ENCODE peak calls at places on chromosomes 13 and 19, in four cellular contexts. L is thoracic aorta, H is OCI-LY7, N is astrocyte. E is an unnamed sample. For H3K4me1, the result is how much of the 10 kb centered on the place peaks cover.

GRCh38 chr13:48866204-48866603 is 109.5 kb upstream of the FNDC3A start:
- DNase-seq in N (no peak), H (no peak), L (no peak), E (no peak)

GRCh38 chr19:58325623-58326022 is 1.2 kb upstream of the ZSCAN22 start:
- DNase-seq in N (peak), H (no peak), L (no peak), E (no peak)

GRCh38 chr13:48233886-48234488 is 981 bp downstream of the ITM2B start:
- DNase-seq in N (peak), H (no peak), L (no peak), E (no peak)

GRCh38 chr19:1847684-1848398 is 442 bp downstream of the REXO1 start:
- DNase-seq in L (no peak), H (peak), N (no peak), E (no peak)

GRCh38 chr13:51453959-51454703 is 1.3 kb upstream of the INTS6 start:
- DNase-seq in H (peak), L (no peak), N (no peak), E (no peak)

GRCh38 chr19:17109962-17110598 is 34.5 kb downstream of the MYO9B start:
- DNase-seq in N (no peak), H (no peak), L (no peak), E (no peak)

GRCh38 chr19:13937479-13938360 is 497 bp downstream of the PODNL1 start:
- DNase-seq in H (no peak), L (no peak), N (peak), E (no peak)

GRCh38 chr19:1839658-1840540 is 8.4 kb downstream of the REXO1 start:
- DNase-seq in N (no peak), H (no peak), L (no peak), E (no peak)

GRCh38 chr19:48487944-48488343 is 18.8 kb downstream of the CYTH2 start:
- DNase-seq in N (peak), H (no peak), L (peak), E (no peak)

GRCh38 chr13:80430561-80430960 is 89.6 kb upstream of the SPRY2 start:
- DNase-seq in L (no peak), N (no peak), H (no peak), E (no peak)

GRCh38 chr13:23867027-23867491 is 22.1 kb downstream of the MIPEP start:
- DNase-seq in H (no peak), N (peak), L (no peak), E (no peak)

GRCh38 chr19:18208098-18208951 is 4.5 kb upstream of the RAB3A start:
- DNase-seq in N (peak), H (peak), L (no peak), E (no peak)

GRCh38 chr13:56317839-56318238 is 822.9 kb upstream of the PRR20A start:
- DNase-seq in L (no peak), N (no peak), H (no peak), E (no peak)

GRCh38 chr19:27746691-27747380 is 1466.1 kb downstream of the UQCRFS1 start:
- DNase-seq in H (no peak), L (no peak), N (peak), E (peak)

GRCh38 chr19:5985098-5985783 is 7.3 kb upstream of the RANBP3 start:
- DNase-seq in L (no peak), N (peak), H (no peak), E (no peak)

GRCh38 chr19:6685962-6686627 is 16.1 kb upstream of the TNFSF14 start:
- DNase-seq in N (no peak), H (no peak), L (no peak), E (no peak)

GRCh38 chr13:102654786-102655185 is 40.1 kb downstream of the METTL21C start:
- DNase-seq in H (no peak), N (no peak), L (no peak), E (no peak)

GRCh38 chr13:76968041-76968440 is 19.7 kb downstream of the ACOD1 start:
- DNase-seq in H (no peak), N (no peak), L (no peak), E (no peak)

GRCh38 chr13:32443111-32443510 is 15.2 kb upstream of the N4BP2L1 start:
- DNase-seq in N (no peak), H (peak), L (no peak), E (no peak)

GRCh38 chr19:29479941-29480340 is 45.9 kb upstream of the VSTM2B start:
- DNase-seq in L (no peak), N (no peak), H (no peak), E (peak)

GRCh38 chr13:51032831-51033230 is 78.2 kb downstream of the C13orf42 start:
- DNase-seq in L (no peak), H (no peak), N (no peak), E (no peak)

GRCh38 chr19:30117636-30118145 is 175.7 kb downstream of the URI1 start:
- DNase-seq in N (no peak), H (no peak), L (no peak), E (no peak)

GRCh38 chr13:31947506-31947905 is 84.1 kb upstream of the FRY start:
- DNase-seq in H (no peak), N (no peak), L (no peak), E (no peak)

GRCh38 chr13:72782717-72783116 is 784 bp downstream of the PIBF1 start:
- DNase-seq in H (peak), L (no peak), N (peak), E (no peak)

GRCh38 chr19:13013649-13014048 is 18.4 kb downstream of the NFIX start:
- DNase-seq in N (no peak), H (no peak), L (no peak), E (no peak)

GRCh38 chr13:75717525-75717924 is 81.4 kb downstream of the LMO7 start:
- DNase-seq in L (no peak), N (no peak), H (no peak), E (no peak)

GRCh38 chr13:32391101-32391620 is 36.8 kb downstream of the N4BP2L1 start:
- DNase-seq in N (no peak), L (no peak), H (no peak), E (no peak)

GRCh38 chr19:1813197-1813836 is 1.2 kb upstream of the ATP8B3 start:
- DNase-seq in N (no peak), H (no peak), L (no peak), E (no peak)

GRCh38 chr19:43799502-43800142 is 2.6 kb downstream of the LYPD5 start:
- DNase-seq in N (no peak), H (no peak), L (no peak), E (no peak)

GRCh38 chr19:7953060-7953459 is 9.6 kb upstream of the TIMM44 start:
- DNase-seq in N (peak), L (no peak), H (no peak), E (no peak)

DNA sequence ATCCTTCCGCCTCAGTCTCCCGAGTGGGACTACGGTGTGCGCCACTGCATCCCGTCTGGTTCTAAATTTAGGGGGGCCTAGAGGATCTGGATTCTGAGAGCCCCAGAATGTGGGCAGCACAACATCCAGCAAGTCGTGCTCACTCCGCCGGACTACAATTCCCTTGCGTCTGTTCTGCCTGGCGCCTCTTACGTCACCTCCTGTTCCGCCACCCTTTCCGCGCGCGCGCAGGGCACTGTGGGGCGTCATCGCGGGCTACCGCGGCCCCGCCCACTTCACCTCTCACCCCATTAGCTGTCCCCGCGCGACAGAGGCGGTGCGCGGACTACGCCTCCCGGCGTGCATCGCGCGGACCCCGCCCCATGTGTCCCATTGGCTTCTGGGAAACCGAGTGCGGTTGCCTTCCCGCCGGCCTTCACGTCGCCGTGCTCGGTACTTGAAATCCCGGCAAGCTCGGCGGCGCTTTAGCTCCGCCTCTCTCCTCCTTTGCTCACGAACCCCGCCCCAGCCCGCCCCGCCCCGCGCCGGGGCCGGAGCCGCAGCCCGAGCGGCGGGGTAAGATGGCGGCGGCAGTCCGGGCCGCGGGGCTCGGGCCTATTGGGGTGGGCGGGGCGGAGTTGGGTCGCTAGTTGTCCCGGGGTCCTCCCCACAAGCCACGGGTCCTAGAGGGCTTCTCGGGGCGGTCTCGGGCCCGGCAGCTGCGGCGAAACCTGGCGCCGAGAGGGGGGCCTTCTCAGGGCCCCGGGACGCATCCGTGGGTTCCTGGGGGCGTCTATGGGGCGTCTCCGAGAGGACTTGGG is at the start of gene SCAF1:
- DNase-seq in L (peak), N (peak), H (peak), E (peak)
- H3K4me1 ChIP-seq in L (under half), N (under half), H (under half), E (half or more)

DNA sequence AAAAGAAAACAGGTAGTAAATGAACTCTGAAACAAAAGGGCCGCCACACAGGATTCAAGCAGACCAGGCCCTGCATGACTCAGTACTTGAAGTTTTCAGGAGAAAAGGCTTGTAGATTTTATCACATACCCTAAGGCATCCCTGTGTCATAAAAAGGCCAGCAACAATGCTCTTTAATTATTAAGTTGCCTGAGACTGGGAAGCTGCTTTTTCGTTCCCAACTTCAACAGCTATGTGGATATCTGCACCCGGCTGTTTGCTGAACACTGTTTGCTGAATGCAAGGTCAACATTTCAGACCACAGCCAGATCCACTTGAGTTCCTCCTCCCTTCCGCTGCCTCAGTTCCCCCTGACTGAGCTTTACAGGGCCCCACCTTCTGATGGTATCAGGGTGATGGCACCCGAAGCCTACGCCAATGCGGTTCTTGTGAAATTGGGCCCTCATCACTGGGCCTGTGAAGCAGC is 6.1 kb upstream of the ECH1 start:
- DNase-seq in L (no peak), H (no peak), N (no peak), E (no peak)
- H3K4me1 ChIP-seq in L (under half), H (under half), N (under half), E (half or more)

DNA sequence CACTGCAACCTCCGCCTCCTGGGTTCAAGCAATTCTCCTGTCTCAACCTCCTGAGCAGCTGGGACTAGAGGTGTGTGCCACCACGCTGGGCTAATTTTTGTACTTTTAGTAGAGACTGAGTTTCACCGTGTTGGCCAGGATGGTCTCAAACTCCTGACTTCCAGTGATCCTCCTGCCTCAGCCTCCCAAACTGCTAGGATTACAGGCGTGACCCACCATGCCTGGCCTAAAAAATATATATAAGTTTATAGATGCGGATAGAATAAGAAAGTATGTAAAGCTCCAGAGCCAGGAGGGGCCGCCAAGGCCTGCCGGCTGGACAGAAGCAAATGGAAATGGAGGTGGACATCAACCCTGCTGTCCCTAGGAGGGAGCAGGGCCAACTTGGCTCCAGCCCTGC is 66.0 kb downstream of the COL4A1 start:
- DNase-seq in L (no peak), H (no peak), N (no peak), E (no peak)
- H3K4me1 ChIP-seq in L (under half), H (under half), N (under half), E (half or more)

GRCh38 chr13:97228850-97229521 is 6.9 kb downstream of the MBNL2 start:
- DNase-seq in L (no peak), H (no peak), N (peak), E (no peak)
- H3K4me1 ChIP-seq in L (under half), H (under half), N (under half), E (half or more)

GRCh38 chr19:15292847-15293582 is 39.3 kb downstream of the BRD4 start:
- DNase-seq in L (no peak), H (peak), N (no peak), E (no peak)
- H3K4me1 ChIP-seq in L (half or more), H (half or more), N (under half), E (half or more)

GRCh38 chr19:49921871-49922755 is 6.9 kb upstream of the ATF5 start:
- DNase-seq in H (no peak), N (peak), L (no peak), E (no peak)
- H3K4me1 ChIP-seq in H (under half), N (under half), L (under half), E (under half)

DNA sequence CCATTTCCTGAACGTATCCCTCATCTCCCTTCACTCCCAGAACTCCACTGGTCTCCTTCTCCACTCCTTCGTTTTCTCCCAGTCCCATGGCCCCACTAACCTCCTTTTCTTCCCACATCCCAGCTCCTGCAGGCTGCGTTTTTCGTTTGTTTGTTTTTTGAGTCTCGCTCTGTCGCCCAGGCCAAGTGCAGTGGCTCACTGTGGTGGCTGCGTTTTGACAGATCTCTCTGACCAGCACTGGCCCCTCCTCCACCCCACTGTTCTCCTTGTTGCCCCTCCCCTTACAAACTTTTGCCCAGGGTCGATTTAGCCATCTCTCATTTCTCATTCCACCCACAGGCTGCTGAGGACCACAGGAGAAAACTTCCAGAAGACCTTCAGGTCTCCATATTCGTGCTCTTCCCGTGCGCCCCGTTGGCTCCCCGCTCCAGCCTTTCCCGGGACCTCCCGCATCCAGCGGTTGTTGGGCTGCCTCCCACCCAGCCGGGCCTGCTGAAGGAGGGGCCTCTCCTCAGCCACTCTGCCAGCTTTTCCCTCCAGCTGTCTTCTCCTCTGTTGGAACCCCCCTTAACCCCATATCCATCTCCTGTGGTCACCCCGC is 40.6 kb upstream of the GJB6 start:
- DNase-seq in N (no peak), H (no peak), L (no peak), E (no peak)
- H3K4me1 ChIP-seq in N (under half), H (under half), L (under half), E (under half)

DNA sequence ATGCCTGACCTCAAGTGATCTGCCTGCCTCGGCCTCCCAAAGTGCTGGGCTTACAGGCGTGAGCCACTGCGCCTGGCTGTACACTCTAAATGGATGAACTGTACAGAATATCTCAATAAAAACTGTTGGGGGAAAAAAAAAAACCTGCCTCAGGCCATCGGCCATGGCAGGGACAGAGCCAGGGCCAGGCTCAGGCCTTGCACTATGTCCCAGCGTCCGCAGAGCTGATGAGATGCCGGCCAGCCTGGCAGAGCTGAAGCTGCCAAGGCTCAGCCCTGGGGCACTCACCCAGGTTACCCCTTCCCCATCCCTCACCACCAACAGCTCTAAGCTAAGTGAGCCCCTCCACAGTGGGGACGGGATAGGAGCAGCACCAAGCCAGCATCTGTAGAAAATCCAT is 6.1 kb downstream of the PPP6R1 start:
- DNase-seq in L (no peak), N (no peak), H (no peak), E (no peak)
- H3K4me1 ChIP-seq in L (under half), N (under half), H (under half), E (half or more)

DNA sequence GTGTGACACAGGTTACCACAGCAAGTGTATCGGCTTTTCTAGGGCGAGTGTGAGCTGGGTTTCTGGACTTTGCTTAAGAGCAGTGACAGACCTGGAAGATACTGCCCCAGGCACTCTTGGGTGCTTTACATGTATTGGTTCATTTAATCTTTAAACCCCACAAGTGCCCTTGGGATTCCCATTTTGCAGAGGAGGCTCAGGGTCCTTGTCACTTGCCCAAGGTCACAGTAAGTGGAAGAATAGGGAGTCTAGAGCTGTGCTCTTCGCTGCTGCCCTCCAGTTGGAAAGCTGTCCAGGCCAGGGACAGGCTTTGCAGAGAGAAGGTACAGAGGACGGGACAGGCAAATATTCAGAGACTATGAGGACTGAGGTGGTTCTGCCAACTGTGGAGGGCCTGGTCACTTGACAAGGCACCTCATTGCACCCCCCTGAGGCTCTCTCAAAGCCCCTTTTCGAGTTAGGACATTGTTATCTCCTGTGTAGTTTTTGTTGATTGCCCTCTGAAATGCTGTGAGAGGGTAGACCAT is 42.4 kb downstream of the BBC3 start:
- DNase-seq in H (no peak), L (no peak), N (no peak), E (no peak)
- H3K4me1 ChIP-seq in H (under half), L (under half), N (under half), E (under half)

GRCh38 chr19:11480081-11480926 is 542 bp downstream of the ELAVL3 start:
- DNase-seq in N (no peak), L (no peak), H (no peak), E (no peak)
- H3K4me1 ChIP-seq in N (under half), L (under half), H (under half), E (under half)